ENCODE peak calls at places on chromosomes 7 and 10, in ten cellular contexts. O, Q, N, E, P, C, S, R, A and G are unnamed samples.

GRCh38 chr7:101816499-101817030 is 861 bp upstream of the CUX1 start:
- DNase-seq in O (no peak), Q (peak), N (no peak), E (no peak), P (no peak), C (peak), S (peak), R (peak), A (no peak), G (no peak)

GRCh38 chr7:103857435-103857834 is 132.0 kb downstream of the RELN start:
- DNase-seq in O (no peak), Q (no peak), N (no peak), E (no peak), P (no peak), C (no peak), S (no peak), R (peak), A (no peak), G (no peak)

GRCh38 chr7:7761974-7762769 is 43.8 kb upstream of the RPA3 start:
- DNase-seq in O (peak), Q (no peak), N (peak), E (no peak), P (no peak), C (no peak), S (no peak), R (no peak), A (no peak), G (no peak)

GRCh38 chr7:19026888-19027287 is 90.5 kb downstream of the TWIST1 start:
- DNase-seq in O (no peak), Q (no peak), N (no peak), E (no peak), P (no peak), C (no peak), S (no peak), R (no peak), A (no peak), G (no peak)

GRCh38 chr10:88897019-88897853 is 17.2 kb downstream of the STAMBPL1 start:
- DNase-seq in O (no peak), Q (no peak), N (no peak), E (no peak), P (no peak), C (no peak), S (no peak), R (peak), A (peak), G (no peak)

GRCh38 chr7:35787925-35788324 is 12.9 kb upstream of the SEPTIN7 start:
- DNase-seq in O (no peak), Q (no peak), N (no peak), E (no peak), P (no peak), C (no peak), S (no peak), R (peak), A (no peak), G (no peak)

GRCh38 chr7:115135769-115136410 is 214.0 kb downstream of the MDFIC start:
- DNase-seq in O (peak), Q (peak), N (no peak), E (no peak), P (no peak), C (no peak), S (no peak), R (no peak), A (no peak), G (no peak)

GRCh38 chr10:90930070-90930837 is 9.4 kb upstream of the ANKRD1 start:
- DNase-seq in O (no peak), Q (peak), N (no peak), E (no peak), P (peak), C (peak), S (no peak), R (peak), A (no peak), G (no peak)

GRCh38 chr10:372566-372965 is 237.3 kb downstream of the ZMYND11 start:
- DNase-seq in O (no peak), Q (no peak), N (no peak), E (no peak), P (no peak), C (no peak), S (no peak), R (no peak), A (no peak), G (no peak)

GRCh38 chr10:11212686-11213085 is 195.0 kb downstream of the CELF2 start:
- DNase-seq in O (no peak), Q (no peak), N (no peak), E (no peak), P (no peak), C (no peak), S (no peak), R (no peak), A (no peak), G (no peak)

GRCh38 chr7:130139193-130139950 is 65.8 kb downstream of the TMEM209 start:
- DNase-seq in O (no peak), Q (no peak), N (no peak), E (peak), P (no peak), C (no peak), S (no peak), R (no peak), A (no peak), G (no peak)

GRCh38 chr10:117005454-117006055 is 568 bp upstream of the SHTN1 start:
- DNase-seq in O (no peak), Q (peak), N (no peak), E (no peak), P (no peak), C (peak), S (no peak), R (peak), A (peak), G (no peak)

GRCh38 chr7:47730135-47730534 is 148.2 kb upstream of the TNS3 start:
- DNase-seq in O (no peak), Q (no peak), N (no peak), E (no peak), P (no peak), C (no peak), S (no peak), R (no peak), A (no peak), G (no peak)

GRCh38 chr10:33136271-33136670 is 178.2 kb upstream of the ITGB1 start:
- DNase-seq in O (no peak), Q (no peak), N (no peak), E (no peak), P (no peak), C (no peak), S (no peak), R (no peak), A (no peak), G (no peak)

GRCh38 chr10:58467931-58468635 is 44.6 kb upstream of the BICC1 start:
- DNase-seq in O (no peak), Q (no peak), N (no peak), E (no peak), P (no peak), C (no peak), S (no peak), R (no peak), A (no peak), G (no peak)

GRCh38 chr7:1899201-1899600 is 229.1 kb downstream of the ELFN1 start:
- DNase-seq in O (no peak), Q (no peak), N (no peak), E (peak), P (peak), C (no peak), S (peak), R (no peak), A (no peak), G (no peak)

GRCh38 chr7:21926448-21926847 is 19.3 kb downstream of the CDCA7L start:
- DNase-seq in O (no peak), Q (no peak), N (no peak), E (no peak), P (no peak), C (no peak), S (no peak), R (no peak), A (no peak), G (no peak)

GRCh38 chr10:108374991-108375390 is 1210.5 kb upstream of the SORCS1 start:
- DNase-seq in O (no peak), Q (no peak), N (no peak), E (no peak), P (no peak), C (no peak), S (no peak), R (no peak), A (no peak), G (no peak)

GRCh38 chr7:17058568-17058967 is 176.8 kb upstream of the AGR3 start:
- DNase-seq in O (no peak), Q (no peak), N (no peak), E (no peak), P (no peak), C (no peak), S (no peak), R (no peak), A (no peak), G (no peak)

GRCh38 chr10:125289461-125289860 is 129.1 kb upstream of the CTBP2 start:
- DNase-seq in O (no peak), Q (no peak), N (no peak), E (no peak), P (no peak), C (no peak), S (no peak), R (no peak), A (no peak), G (no peak)

GRCh38 chr7:135392701-135393100 is 117.2 kb downstream of the CNOT4 start:
- DNase-seq in O (no peak), Q (no peak), N (no peak), E (no peak), P (no peak), C (no peak), S (no peak), R (no peak), A (no peak), G (no peak)

GRCh38 chr7:25664593-25664992 is 436.3 kb upstream of the NPVF start:
- DNase-seq in O (no peak), Q (no peak), N (no peak), E (no peak), P (no peak), C (no peak), S (no peak), R (no peak), A (no peak), G (no peak)
- H3K27ac ChIP-seq in O (no peak), Q (no peak), N (no peak), E (no peak), P (no peak), C (no peak), S (no peak), R (no peak), A (no peak), G (peak)

GRCh38 chr10:95815701-95816100 is 59.7 kb downstream of the ENTPD1 start:
- DNase-seq in O (no peak), Q (no peak), N (no peak), E (no peak), P (no peak), C (no peak), S (no peak), R (no peak), A (no peak), G (no peak)
- H3K27ac ChIP-seq in O (no peak), Q (no peak), N (no peak), E (no peak), P (no peak), C (no peak), S (no peak), R (no peak), A (no peak), G (no peak)

DNA sequence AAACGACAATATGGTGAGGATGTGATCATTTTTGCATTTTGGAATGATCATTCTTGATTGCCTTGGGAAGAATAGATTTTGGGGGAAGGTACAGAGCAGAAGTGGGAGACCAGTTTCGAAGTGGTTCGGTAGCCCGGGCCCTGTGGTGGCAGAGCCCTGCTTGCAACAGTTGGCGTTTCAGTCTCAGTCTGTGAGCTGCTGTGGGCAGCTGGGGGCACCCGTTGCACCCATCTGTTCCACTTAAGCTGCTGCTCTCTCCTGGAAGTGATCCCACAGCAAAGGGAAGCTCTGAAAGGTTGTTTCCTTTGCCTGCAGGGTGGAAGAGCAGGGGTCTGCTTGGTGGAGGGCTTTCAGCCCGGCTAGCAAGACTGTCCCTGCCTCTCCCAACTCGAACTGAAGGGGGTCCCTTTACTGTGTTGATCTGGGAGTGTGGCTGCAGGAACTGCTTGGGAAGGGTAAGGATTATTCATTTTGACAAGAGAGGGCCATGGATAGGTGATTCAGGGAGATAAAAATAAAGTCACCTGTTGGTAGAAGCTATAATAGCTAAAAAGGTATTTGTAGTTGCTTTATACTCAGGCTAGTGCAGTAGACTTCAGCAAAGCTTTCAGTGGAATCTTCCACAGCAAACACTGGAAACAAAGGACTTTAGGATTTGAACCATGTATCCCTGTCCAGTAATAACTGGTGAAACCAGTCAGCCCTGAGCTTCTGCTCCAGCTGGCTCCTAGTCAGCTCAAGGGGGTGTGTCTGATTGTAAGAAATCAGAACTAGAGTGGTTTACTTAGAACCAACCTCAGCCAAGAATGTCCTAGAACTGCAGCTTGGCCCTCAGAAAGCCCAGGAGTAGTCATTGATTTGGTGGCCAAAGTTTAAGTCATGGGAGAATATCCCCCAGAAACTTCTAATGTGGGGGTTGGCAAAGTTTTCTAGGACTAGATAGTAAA is 53.1 kb upstream of the PDCD4 start:
- DNase-seq in O (no peak), Q (no peak), N (no peak), E (peak), P (no peak), C (peak), S (peak), R (no peak), A (no peak), G (no peak)
- H3K27ac ChIP-seq in O (no peak), Q (no peak), N (no peak), E (peak), P (no peak), C (peak), S (peak), R (no peak), A (no peak), G (peak)

DNA sequence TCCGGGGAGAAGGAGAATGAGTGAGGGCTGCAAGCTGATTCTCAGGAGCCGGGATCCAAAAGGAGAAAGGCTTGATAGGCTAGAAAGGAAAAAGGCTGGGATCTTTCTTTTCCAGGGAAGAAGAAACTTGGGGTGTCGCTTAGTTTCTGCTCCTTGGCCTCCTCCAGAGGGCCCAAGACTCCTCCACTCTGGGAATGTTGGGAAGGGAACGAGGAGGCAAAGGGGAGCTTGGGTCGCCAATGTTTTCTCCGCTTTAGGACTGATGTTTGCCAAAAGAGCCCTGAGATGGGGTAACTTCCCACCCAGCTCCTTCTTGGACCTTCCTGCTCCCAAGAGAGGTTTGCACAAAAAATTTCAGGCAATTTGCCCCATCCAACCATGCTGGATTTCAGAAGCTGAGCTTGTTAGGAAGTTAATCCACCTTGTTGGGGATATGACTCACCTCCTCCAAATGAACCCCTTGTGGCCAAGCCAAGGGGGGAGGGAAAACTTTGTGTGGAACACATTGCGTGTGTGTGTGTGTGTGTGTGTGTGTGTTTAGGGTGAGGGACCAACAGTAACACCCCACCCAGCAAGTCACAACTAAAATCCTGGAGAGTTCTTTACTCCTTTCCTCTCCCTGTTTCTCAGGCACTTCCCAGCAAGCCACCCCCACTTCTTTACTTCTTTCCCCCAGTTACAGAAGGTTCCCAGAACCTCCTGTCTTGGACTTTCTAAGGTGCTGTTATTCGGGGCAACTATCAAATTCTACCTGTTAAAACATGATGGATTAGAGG is 8.7 kb upstream of the HOXA2 start:
- DNase-seq in O (no peak), Q (no peak), N (no peak), E (no peak), P (no peak), C (peak), S (no peak), R (no peak), A (no peak), G (no peak)
- H3K27ac ChIP-seq in O (no peak), Q (no peak), N (no peak), E (no peak), P (peak), C (peak), S (no peak), R (no peak), A (peak), G (peak)

GRCh38 chr7:151506901-151507382 is 12.8 kb downstream of the RHEB start:
- DNase-seq in O (no peak), Q (no peak), N (no peak), E (no peak), P (no peak), C (no peak), S (no peak), R (no peak), A (no peak), G (no peak)

GRCh38 chr7:151503902-151504714 is 15.6 kb downstream of the RHEB start:
- DNase-seq in O (no peak), Q (no peak), N (no peak), E (peak), P (peak), C (peak), S (no peak), R (no peak), A (no peak), G (no peak)

GRCh38 chr7:151504715-151505326 is 14.9 kb downstream of the RHEB start:
- DNase-seq in O (no peak), Q (no peak), N (no peak), E (no peak), P (no peak), C (no peak), S (no peak), R (no peak), A (no peak), G (no peak)

GRCh38 chr7:151505836-151506468 is 13.7 kb downstream of the RHEB start:
- DNase-seq in O (no peak), Q (no peak), N (no peak), E (no peak), P (no peak), C (no peak), S (no peak), R (no peak), A (no peak), G (no peak)

DNA sequence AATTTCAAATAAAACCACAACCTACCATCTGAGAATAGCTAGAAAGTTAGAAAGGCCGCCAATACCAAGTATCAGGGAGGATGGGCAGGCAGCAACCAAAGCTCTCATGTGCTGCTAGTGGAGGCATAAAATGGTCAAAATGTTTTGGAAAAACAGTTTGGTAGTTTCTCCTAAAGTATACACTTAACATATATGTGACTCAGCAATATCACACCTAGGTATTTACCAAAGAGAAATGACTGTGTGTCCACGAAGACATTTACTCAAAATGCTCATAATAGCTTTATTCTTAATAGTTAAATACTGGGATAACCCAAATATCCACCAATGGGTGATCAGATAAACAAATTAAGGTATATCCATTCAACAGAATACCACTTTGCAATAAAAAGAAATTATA is 14.3 kb downstream of the RHEB start:
- DNase-seq in O (no peak), Q (no peak), N (no peak), E (no peak), P (no peak), C (no peak), S (no peak), R (no peak), A (no peak), G (no peak)
- H3K27ac ChIP-seq in O (no peak), Q (no peak), N (no peak), E (no peak), P (no peak), C (no peak), S (no peak), R (no peak), A (no peak), G (peak)

GRCh38 chr10:31619410-31620095 is 300.5 kb downstream of the ZEB1 start:
- DNase-seq in O (no peak), Q (no peak), N (no peak), E (no peak), P (no peak), C (no peak), S (no peak), R (no peak), A (no peak), G (no peak)

GRCh38 chr10:31621733-31622132 is 302.7 kb downstream of the ZEB1 start:
- DNase-seq in O (no peak), Q (no peak), N (no peak), E (no peak), P (no peak), C (no peak), S (no peak), R (no peak), A (no peak), G (no peak)

GRCh38 chr10:31620236-31621151 is 301.5 kb downstream of the ZEB1 start:
- DNase-seq in O (no peak), Q (peak), N (no peak), E (peak), P (no peak), C (no peak), S (peak), R (peak), A (no peak), G (no peak)

GRCh38 chr10:31623466-31623865 is 304.4 kb downstream of the ZEB1 start:
- DNase-seq in O (no peak), Q (no peak), N (no peak), E (no peak), P (no peak), C (no peak), S (no peak), R (no peak), A (no peak), G (no peak)

GRCh38 chr10:31622993-31623392 is 304.0 kb downstream of the ZEB1 start:
- DNase-seq in O (no peak), Q (no peak), N (no peak), E (no peak), P (no peak), C (no peak), S (no peak), R (peak), A (no peak), G (no peak)
- H3K27ac ChIP-seq in O (no peak), Q (no peak), N (no peak), E (no peak), P (no peak), C (no peak), S (no peak), R (no peak), A (no peak), G (peak)

DNA sequence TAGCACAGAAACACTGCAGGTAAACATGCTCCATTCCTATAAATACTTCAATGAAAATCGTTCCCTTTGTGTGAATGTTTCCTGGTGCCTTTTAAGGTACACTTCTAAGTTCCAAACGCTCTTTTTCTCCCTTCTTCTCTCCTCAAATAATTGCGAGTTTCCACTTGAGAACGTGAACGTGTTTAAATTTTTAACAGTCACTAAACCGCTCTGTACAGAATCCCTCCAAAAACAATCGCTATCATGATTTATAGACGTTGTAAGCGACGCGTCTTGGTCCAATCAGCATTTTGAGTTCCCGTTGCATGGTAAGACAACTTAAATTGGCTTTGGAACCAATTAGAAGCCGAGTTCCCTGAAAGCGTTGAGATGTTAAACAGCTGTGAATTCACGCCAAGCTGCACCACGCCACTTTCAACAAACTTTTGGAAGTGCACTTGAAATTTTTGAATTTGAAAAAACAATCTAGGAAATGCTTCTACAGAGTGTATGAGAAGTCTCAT is 12.6 kb upstream of the EBLN1 start:
- DNase-seq in O (peak), Q (peak), N (peak), E (no peak), P (no peak), C (no peak), S (no peak), R (peak), A (peak), G (no peak)
- H3K27ac ChIP-seq in O (peak), Q (no peak), N (peak), E (no peak), P (no peak), C (no peak), S (peak), R (no peak), A (peak), G (peak)